ENCODE peak calls at places on chromosomes 16 and 17, in six cellular contexts. N is glutamatergic neuron, A is GM12865, T is omental fat pad, G is progenitor cell of endocrine pancreas, Y is OCI-LY7. H is an unnamed sample.

GRCh38 chr17:45129940-45130639 is 2.2 kb downstream of the PLCD3 start:
- DNase-seq in Y (no peak), T (no peak), G (no peak), N (no peak), A (no peak), H (no peak)

GRCh38 chr17:19470529-19471261 is 59.7 kb downstream of the RNF112 start:
- DNase-seq in A (no peak), N (no peak), G (no peak), T (no peak), Y (no peak), H (no peak)

GRCh38 chr17:49552070-49552751 is 23.5 kb upstream of the NXPH3 start:
- DNase-seq in T (no peak), A (no peak), G (no peak), Y (no peak), N (no peak), H (no peak)

GRCh38 chr16:65202461-65202860 is 80.6 kb upstream of the CDH11 start:
- DNase-seq in T (no peak), N (no peak), Y (no peak), A (no peak), G (no peak), H (peak)

GRCh38 chr17:15403276-15403939 is 62.0 kb upstream of the TEKT3 start:
- DNase-seq in N (no peak), A (no peak), G (no peak), T (no peak), Y (no peak), H (no peak)

GRCh38 chr17:50169881-50170459 is 4.2 kb downstream of the SGCA start:
- DNase-seq in T (no peak), N (no peak), Y (no peak), A (no peak), G (no peak), H (no peak)

GRCh38 chr16:79673635-79674034 is 73.1 kb upstream of the MAF start:
- DNase-seq in T (no peak), N (no peak), A (no peak), Y (no peak), G (no peak), H (no peak)

GRCh38 chr16:85176541-85177447 is 64.5 kb upstream of the CIBAR2 start:
- DNase-seq in T (no peak), G (no peak), Y (no peak), A (no peak), N (no peak), H (peak)

GRCh38 chr16:29962344-29962994 is 590 bp downstream of the TMEM219 start:
- DNase-seq in Y (no peak), T (no peak), G (no peak), A (no peak), N (no peak), H (peak)

GRCh38 chr16:17939723-17940122 is 396.8 kb downstream of the NPIPA8 start:
- DNase-seq in G (no peak), T (no peak), A (peak), N (no peak), Y (no peak), H (no peak)

GRCh38 chr17:41537990-41538389 is 9.9 kb upstream of the KRT19 start:
- DNase-seq in G (no peak), Y (no peak), N (no peak), T (no peak), A (no peak), H (no peak)

GRCh38 chr16:2822158-2822495 is 5.1 kb downstream of the PRSS21 start:
- DNase-seq in A (no peak), N (no peak), T (no peak), Y (no peak), G (no peak), H (no peak)

GRCh38 chr17:73278465-73279453 is 17.1 kb upstream of the CPSF4L start:
- DNase-seq in A (no peak), G (no peak), Y (no peak), T (no peak), N (no peak), H (peak)

GRCh38 chr17:143785-144281 is 6.5 kb downstream of the SCGB1C2 start:
- DNase-seq in A (peak), N (peak), Y (peak), T (peak), G (peak), H (peak)

GRCh38 chr16:8481810-8482209 is 108.5 kb downstream of the TMEM114 start:
- DNase-seq in Y (no peak), T (no peak), A (no peak), N (no peak), G (no peak), H (no peak)

GRCh38 chr17:29840884-29841283 is 89.1 kb downstream of the SSH2 start:
- DNase-seq in N (no peak), A (no peak), Y (no peak), T (no peak), G (no peak), H (no peak)

GRCh38 chr17:75513667-75514052 is 1.7 kb downstream of the CASKIN2 start:
- DNase-seq in T (no peak), G (no peak), N (no peak), A (no peak), Y (no peak), H (no peak)

GRCh38 chr17:42608692-42609181 is 437 bp downstream of the RETREG3 start:
- DNase-seq in T (no peak), A (peak), N (no peak), Y (peak), G (no peak), H (no peak)

GRCh38 chr17:44766409-44767038 is 7.7 kb downstream of the ADAM11 start:
- DNase-seq in G (no peak), N (no peak), Y (no peak), A (no peak), T (no peak), H (no peak)

GRCh38 chr16:2210386-2211365 is at the start of gene BRICD5:
- DNase-seq in Y (no peak), N (no peak), A (no peak), G (no peak), T (no peak), H (no peak)

GRCh38 chr17:47299239-47299910 is 24.4 kb upstream of the EFCAB13 start:
- DNase-seq in A (no peak), N (no peak), G (no peak), Y (no peak), T (no peak), H (no peak)

GRCh38 chr17:16428098-16428882 is 12.9 kb downstream of the TRPV2 start:
- DNase-seq in A (no peak), G (peak), N (peak), Y (peak), T (no peak), H (peak)

DNA sequence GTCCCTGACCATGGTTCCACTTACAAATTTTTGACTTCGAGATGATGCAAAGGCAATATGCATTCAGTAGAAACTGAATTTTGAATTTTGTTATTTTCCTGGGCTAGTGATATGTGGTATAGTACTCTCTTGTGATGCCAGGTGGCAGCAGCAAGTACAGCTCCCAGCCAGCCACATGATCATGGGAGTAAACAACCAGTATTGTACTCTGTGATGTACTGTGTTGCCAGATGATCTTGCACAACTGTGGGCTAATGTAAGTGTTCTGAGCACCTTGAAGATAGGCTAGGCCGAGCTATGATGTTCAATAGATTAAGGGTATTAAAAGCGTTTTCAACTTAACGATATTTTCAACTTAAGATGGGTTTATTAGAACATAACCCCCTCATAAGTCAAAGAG is 250.8 kb downstream of the STX8 start:
- DNase-seq in G (no peak), A (no peak), Y (no peak), T (no peak), N (no peak), H (no peak)
- TF ChIP-seq CTCF in G (no peak), A (no peak), Y (no peak), T (no peak), N (no peak), H (no peak)

GRCh38 chr16:68364601-68364998 is 53.8 kb downstream of the PRMT7 start:
- DNase-seq in Y (no peak), N (no peak), T (no peak), G (no peak), A (no peak), H (peak)
- TF ChIP-seq CTCF in Y (peak), N (peak), T (no peak), G (peak), A (peak), H (peak)

GRCh38 chr16:88828711-88829110 is 17.0 kb upstream of the APRT start:
- DNase-seq in Y (no peak), N (no peak), T (no peak), G (no peak), A (no peak), H (no peak)
- TF ChIP-seq CTCF in Y (no peak), N (no peak), T (no peak), G (no peak), A (no peak), H (no peak)

GRCh38 chr16:539901-540530 is 12.5 kb downstream of the CAPN15 start:
- DNase-seq in G (no peak), T (no peak), A (no peak), Y (no peak), N (no peak), H (no peak)
- TF ChIP-seq CTCF in G (no peak), T (no peak), A (no peak), Y (no peak), N (no peak), H (no peak)

DNA sequence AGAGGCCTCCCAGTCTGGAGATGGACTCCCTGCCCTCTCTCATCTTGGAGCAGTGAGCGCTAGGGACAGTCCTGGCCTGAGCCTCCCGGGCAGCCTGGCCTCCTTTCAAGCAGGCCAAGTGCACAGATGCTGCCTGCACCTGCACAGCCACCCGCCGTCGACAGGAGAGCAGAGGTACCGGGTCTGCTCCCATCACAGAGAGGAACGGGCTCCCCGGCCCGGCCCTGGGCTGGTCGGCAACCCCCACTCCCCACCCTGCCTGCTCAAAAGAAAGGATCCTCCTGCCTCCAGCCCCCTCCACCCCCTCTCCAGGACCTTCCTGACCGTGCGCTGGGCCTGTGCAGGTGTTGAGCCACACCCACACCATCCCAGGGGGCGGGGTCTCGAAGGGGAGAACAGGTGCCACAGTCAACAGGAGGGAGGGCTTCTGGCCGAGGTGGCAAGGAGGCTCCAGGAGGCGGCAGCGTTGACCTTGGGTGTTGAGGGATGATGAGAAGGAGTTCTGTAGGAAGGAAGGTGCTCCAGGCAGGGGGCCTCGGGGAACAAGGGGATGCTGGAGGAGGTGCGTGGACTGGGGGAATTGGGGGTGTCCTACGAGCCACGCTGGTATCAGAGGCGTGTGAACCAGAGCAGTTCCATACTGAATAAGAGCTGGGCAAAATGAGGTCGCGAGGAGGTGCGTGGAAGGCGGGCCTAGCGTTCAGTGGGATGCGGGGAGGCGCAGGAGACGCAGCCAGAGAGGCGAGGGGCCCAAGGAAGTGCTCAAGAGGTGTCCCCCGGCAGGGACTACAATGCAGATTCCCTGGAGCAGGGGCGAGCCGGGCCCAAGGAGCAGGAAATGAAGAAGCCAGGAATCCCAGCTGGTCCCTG is 967 bp upstream of the CDH15 start:
- DNase-seq in T (no peak), G (peak), A (no peak), N (no peak), Y (peak), H (no peak)
- TF ChIP-seq CTCF in T (no peak), G (no peak), A (no peak), N (no peak), Y (peak), H (no peak)

H was measured in A673.